ENCODE peak calls at places on chromosomes 5 and 9, in five cellular contexts. T is fibroblast of lung; E is endothelial cell of umbilical vein; I is heart right ventricle; A is CD8-positive, alpha-beta T cell. L is an unnamed sample.
A peak's percentile ranks its signal among the peaks of the same experiment; 100 is the strongest.

GRCh38 chr5:93145767-93146166 is 435.3 kb downstream of the NR2F1-AS1 start:
- DNase-seq in T (peak; percentile 71), E (no peak), I (no peak), A (no peak), L (no peak)

GRCh38 chr5:35115920-35116319 is 68.2 kb upstream of the AGXT2 start:
- DNase-seq in T (no peak), E (no peak), I (no peak), A (no peak), L (no peak)

GRCh38 chr9:114957558-114957957 is 27.2 kb upstream of the TNFSF8 start:
- DNase-seq in T (no peak), E (no peak), I (no peak), A (no peak), L (no peak)

GRCh38 chr9:27539479-27540441 is 10.1 kb upstream of the MOB3B start:
- DNase-seq in T (peak; percentile 54), E (no peak), I (no peak), A (no peak), L (no peak)

GRCh38 chr9:37836386-37836785 is 35.8 kb downstream of the DCAF10 start:
- DNase-seq in T (no peak), E (no peak), I (no peak), A (no peak), L (no peak)

GRCh38 chr9:32351845-32352244 is 32.6 kb upstream of the ACO1 start:
- DNase-seq in T (peak; percentile 2), E (no peak), I (no peak), A (no peak), L (peak; percentile 49)

GRCh38 chr5:171712616-171713015 is 73.0 kb upstream of the SMIM23 start:
- DNase-seq in T (no peak), E (no peak), I (no peak), A (no peak), L (no peak)

GRCh38 chr9:111975709-111976108 is 79.1 kb downstream of the UGCG start:
- DNase-seq in T (no peak), E (no peak), I (peak; percentile 45), A (no peak), L (peak; percentile 80)

GRCh38 chr5:133357758-133358157 is 254.6 kb downstream of the FSTL4 start:
- DNase-seq in T (no peak), E (no peak), I (no peak), A (peak; percentile 34), L (no peak)

GRCh38 chr5:67935908-67936573 is 279.5 kb upstream of the PIK3R1 start:
- DNase-seq in T (peak; percentile 11), E (no peak), I (no peak), A (no peak), L (no peak)

GRCh38 chr9:69395718-69396117 is 70.7 kb downstream of the ENTREP1 start:
- DNase-seq in T (no peak), E (no peak), I (no peak), A (no peak), L (no peak)

GRCh38 chr5:55820488-55820887 is 30.7 kb upstream of the IL31RA start:
- DNase-seq in T (peak; percentile 49), E (no peak), I (no peak), A (no peak), L (no peak)
- H3K4me3 ChIP-seq in T (no peak overlapping the region), E (no peak overlapping the region), I (no peak overlapping the region), A (no peak overlapping the region), L (no peak overlapping the region)

DNA sequence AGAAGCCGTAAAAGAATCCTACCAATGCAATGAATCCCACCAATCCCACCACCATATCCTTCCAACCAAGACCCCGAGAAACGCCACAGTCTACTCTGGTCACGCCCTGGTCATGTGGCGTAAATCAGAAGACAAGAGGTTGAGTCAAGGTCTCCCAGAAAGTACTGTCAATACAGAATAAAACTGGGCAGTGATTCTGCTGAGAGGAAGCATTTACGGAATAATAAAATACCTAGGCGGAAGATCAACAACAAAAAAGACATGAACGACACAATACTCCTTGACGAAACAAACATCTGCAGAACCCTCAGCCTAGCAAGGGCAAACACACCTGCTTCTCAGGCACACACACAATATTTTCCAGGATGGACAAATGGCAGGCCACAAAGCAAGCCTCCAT is 62.8 kb downstream of the GOLM1 start:
- DNase-seq in T (no peak), E (no peak), I (no peak), A (no peak), L (no peak)
- H3K4me3 ChIP-seq in T (no peak overlapping the region), E (no peak overlapping the region), I (no peak overlapping the region), A (no peak overlapping the region), L (no peak overlapping the region)

GRCh38 chr9:137254624-137255447 is at the start of gene NELFB:
- DNase-seq in T (peak; percentile 77), E (peak; percentile 75), I (peak; percentile 97), A (peak; percentile 99), L (peak; percentile 84)

GRCh38 chr9:137251490-137252268 is 593 bp downstream of the STPG3 start:
- DNase-seq in T (no peak), E (no peak), I (no peak), A (no peak), L (no peak)

GRCh38 chr9:137255448-137256114 is 454 bp downstream of the NELFB start:
- DNase-seq in T (peak; percentile 33), E (peak; percentile 38), I (no peak), A (no peak), L (peak; percentile 43)

GRCh38 chr9:137252555-137253506 is 1.7 kb downstream of the STPG3 start:
- DNase-seq in T (no peak), E (no peak), I (no peak), A (no peak), L (peak; percentile 55)

DNA sequence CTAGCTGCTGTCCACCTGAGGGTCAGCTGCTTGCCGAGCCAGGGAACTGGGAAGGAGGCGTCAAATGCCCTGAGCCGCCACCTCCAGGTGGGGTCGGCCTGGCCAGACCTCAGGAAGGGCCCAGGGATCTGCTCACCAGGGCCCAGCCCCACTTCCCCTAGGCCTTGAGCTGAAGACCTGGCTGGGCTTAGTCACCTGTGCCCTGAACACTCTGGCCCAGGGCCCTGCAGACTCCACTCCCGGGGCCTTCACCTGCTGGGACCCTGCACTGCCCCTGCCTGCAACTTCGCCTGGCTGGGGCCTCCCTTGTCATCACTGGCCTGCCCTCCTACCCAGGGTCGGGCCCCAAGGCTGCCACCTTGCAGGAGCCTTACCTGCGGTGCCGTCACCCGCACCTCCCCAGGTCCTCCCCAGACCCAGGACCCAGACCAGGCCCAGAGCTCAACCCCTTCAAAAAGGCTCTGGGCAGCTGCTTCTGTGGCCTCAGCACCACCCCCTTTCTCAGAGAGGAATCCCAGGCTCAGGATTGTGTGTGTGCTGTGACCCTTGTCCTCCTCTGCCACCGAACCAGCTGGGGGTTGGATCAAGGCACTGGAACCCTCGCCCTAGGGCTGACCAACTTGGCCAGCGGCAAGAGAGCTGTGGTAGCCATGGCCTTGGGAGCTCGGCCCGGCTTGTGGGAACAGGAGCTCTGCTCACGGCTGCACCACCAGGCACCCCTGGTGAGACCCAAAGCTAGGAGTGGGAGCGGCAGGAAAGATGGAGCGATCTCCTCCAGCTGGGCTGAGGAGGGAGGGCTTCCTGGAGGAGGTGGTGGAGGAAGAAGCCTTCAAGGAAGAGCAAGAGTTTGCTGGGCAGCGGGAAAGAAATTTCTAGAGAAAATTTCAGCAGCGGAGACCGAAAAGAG is 1.2 kb upstream of the NELFB start:
- DNase-seq in T (no peak), E (no peak), I (no peak), A (no peak), L (no peak)
- H3K4me3 ChIP-seq in T (peak overlapping the region; percentile 73), E (peak overlapping the region; percentile 41), I (peak overlapping the region; percentile 99), A (peak overlapping the region; percentile 81), L (peak overlapping the region; percentile 65)

GRCh38 chr5:41097642-41098041 is 26.5 kb upstream of the MROH2B start:
- DNase-seq in T (no peak), E (no peak), I (no peak), A (no peak), L (no peak)
- H3K4me3 ChIP-seq in T (no peak overlapping the region), E (no peak overlapping the region), I (no peak overlapping the region), A (no peak overlapping the region), L (no peak overlapping the region)

GRCh38 chr9:134377143-134377484 is 50.9 kb downstream of the RXRA start:
- DNase-seq in T (no peak), E (no peak), I (no peak), A (no peak), L (no peak)

GRCh38 chr9:134376386-134377142 is 50.3 kb downstream of the RXRA start:
- DNase-seq in T (no peak), E (peak; percentile 22), I (peak; percentile 54), A (no peak), L (no peak)

GRCh38 chr9:134374301-134375010 is 48.2 kb downstream of the RXRA start:
- DNase-seq in T (no peak), E (no peak), I (no peak), A (no peak), L (no peak)

GRCh38 chr9:134375011-134375390 is 48.7 kb downstream of the RXRA start:
- DNase-seq in T (peak; percentile 27), E (no peak), I (peak; percentile 61), A (no peak), L (peak; percentile 22)

DNA sequence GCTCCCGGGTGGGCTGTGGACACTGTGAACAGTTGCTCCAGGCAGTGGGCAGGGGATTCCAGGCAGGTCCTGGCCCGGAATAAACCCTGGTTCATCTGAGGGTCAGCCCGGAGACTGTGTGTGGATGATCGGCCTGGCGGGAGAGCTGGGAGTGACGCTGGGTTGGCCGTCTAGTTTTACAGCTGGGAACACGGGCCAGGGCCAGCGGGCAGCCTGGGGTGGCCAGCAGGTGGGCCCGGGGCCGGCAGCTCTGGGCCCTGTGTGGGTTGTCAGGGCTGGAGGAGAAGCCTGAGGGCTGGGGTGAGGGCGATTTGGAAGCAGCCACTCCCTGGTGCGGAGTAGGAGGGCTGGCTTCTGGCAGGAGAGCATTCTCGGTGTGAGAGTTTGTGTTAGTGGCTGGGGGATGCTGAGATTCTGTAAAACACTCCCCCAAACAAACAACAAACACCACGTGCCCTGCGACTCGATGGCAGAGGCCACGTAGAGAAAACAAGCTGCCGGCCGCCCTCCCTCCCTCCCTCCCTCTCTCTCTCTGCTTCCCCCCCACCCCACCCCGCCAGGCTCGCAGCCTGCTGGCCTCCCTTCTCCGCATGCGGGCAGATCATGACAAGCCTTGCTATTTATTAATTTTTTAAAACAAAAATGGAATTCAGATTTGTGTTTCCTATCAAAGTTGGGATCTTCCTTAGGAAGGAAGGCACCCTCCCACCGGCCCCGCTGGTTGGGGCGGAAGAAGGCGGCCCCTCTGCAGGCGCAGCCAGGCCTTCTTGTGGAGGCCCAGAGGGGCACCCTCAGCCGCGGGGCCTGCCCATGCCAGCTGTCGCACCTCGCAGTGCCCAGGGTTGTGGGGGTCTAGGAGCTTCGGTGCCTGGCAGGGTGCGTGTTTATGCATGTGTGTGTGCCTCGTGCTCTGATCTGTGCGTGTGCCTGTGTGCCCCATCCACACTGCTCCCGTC is 49.5 kb downstream of the RXRA start:
- DNase-seq in T (peak; percentile 56), E (peak; percentile 44), I (peak; percentile 67), A (no peak), L (peak; percentile 37)
- H3K4me3 ChIP-seq in T (no peak overlapping the region), E (no peak overlapping the region), I (peak overlapping the region; percentile 37), A (no peak overlapping the region), L (no peak overlapping the region)

DNA sequence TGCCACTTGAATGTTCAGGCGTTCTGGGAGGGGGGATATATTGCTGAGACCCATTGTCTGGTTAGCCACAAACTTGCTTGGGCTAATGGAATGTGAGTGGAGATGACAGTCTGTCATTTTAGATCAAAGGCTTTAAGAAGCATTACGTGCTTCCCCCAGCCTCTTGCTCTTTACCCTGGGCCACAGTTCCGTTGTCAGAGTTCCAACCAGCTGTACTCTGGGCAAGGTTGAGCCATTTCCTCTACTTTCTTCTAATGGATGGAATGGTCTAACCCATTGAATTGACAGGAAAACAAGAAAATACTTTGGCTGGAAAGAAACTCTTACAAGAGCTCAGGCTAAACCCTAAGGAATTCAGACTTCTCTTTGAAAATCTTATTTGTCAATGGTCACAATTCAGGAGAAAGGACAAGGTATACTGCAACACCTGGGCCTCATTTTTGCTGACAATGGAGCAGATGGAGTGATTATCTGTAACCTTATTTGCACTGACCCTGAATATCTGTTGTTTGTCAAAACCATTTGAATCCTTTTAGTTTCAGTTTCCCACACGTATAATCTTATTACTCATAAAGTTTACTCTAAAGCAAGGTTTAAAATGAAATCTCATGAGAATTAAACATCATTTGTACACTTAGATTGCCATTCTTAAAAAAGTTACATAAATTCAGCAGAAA is 231.4 kb downstream of the PDE4D start:
- DNase-seq in T (peak; percentile 75), E (peak; percentile 67), I (no peak), A (no peak), L (peak; percentile 56)
- H3K4me3 ChIP-seq in T (no peak overlapping the region), E (no peak overlapping the region), I (no peak overlapping the region), A (no peak overlapping the region), L (no peak overlapping the region)

L was measured in WERI-Rb-1.